ENCODE peak calls at places on chromosomes 7 and 10, in six cellular contexts. N is HTR-8/SVneo; U is stimulated activated CD8-positive, alpha-beta memory T cell treated with anti-CD3 and anti-CD28 coated beads, Interleukin-2, amount 100 ng/mL, for 1 hour; E is stimulated activated naive B cell treated with anti-CD40 and anti-IgM and Interleukin-4, amounts not matched to agents 10 μg/mL and 1 μg/mL and 100 μg/mL, for 72 hours; D is brain microvascular endothelial cell; F is SJSA1. I is an unnamed sample.

GRCh38 chr7:123876557-123877256 is 31.7 kb downstream of the HYAL4 start:
- DNase-seq in D (no peak), F (no peak), N (no peak), U (no peak), E (no peak), I (no peak)

GRCh38 chr10:81865581-81865980 is 9.4 kb upstream of the NRG3 start:
- DNase-seq in U (no peak), F (no peak), N (no peak), D (no peak), E (no peak), I (no peak)

GRCh38 chr10:133162910-133163856 is 3.2 kb downstream of the KNDC1 start:
- DNase-seq in N (no peak), D (no peak), U (no peak), F (no peak), E (no peak), I (no peak)

GRCh38 chr10:8543361-8544056 is 489.0 kb downstream of the GATA3 start:
- DNase-seq in D (no peak), N (no peak), F (no peak), E (no peak), U (no peak), I (peak; percentile 57)

GRCh38 chr10:104120512-104120902 is 1.5 kb upstream of the SFR1 start:
- DNase-seq in U (no peak), E (no peak), D (no peak), F (no peak), N (no peak), I (no peak)

GRCh38 chr7:949021-949934 is 5.2 kb downstream of the ADAP1 start:
- DNase-seq in U (no peak), D (no peak), F (no peak), N (no peak), E (no peak), I (no peak)

GRCh38 chr10:70930251-70931000 is 42.1 kb upstream of the PCBD1 start:
- DNase-seq in U (no peak), F (no peak), D (no peak), N (no peak), E (no peak), I (no peak)

GRCh38 chr7:46705416-46706255 is 784.6 kb upstream of the IGFBP3 start:
- DNase-seq in E (no peak), F (no peak), N (no peak), D (no peak), U (no peak), I (no peak)

GRCh38 chr10:12051241-12051640 is 8.6 kb upstream of the UPF2 start:
- DNase-seq in F (no peak), D (no peak), U (no peak), N (no peak), E (no peak), I (no peak)

GRCh38 chr10:66882271-66882670 is 43.6 kb upstream of the LRRTM3 start:
- DNase-seq in U (no peak), F (no peak), E (no peak), D (no peak), N (no peak), I (no peak)

GRCh38 chr7:137003071-137003470 is 134.6 kb downstream of the CHRM2 start:
- DNase-seq in F (peak; percentile 22), E (no peak), D (no peak), N (no peak), U (no peak), I (no peak)